ENCODE peak calls at places on chromosomes 13 and 19, in seven cellular contexts. One of them, this sample, is unnamed.
A peak's percentile ranks its signal among the peaks of the same experiment; 100 is the strongest.

GRCh38 chr19:6577410-6578125 is 13.4 kb downstream of the CD70 start:
- DNase-seq in activated T-cell treated with anti-CD3 and anti-CD28 coated beads, Interleukin-2, amount 50 U/mL, for 48 hours: no peak
- DNase-seq in stimulated activated CD8-positive, alpha-beta memory T cell treated with anti-CD3 and anti-CD28 coated beads, Interleukin-15, amount 100 ng/mL, for 4 hours: no peak
- DNase-seq in aorta: no peak
- DNase-seq in endodermal cell: no peak
- DNase-seq in posterior cingulate gyrus: no peak
- DNase-seq in mucosa of descending colon: no peak
- DNase-seq in this sample: no peak

GRCh38 chr19:8333771-8334457 is 9.1 kb downstream of the KANK3 start:
- DNase-seq in activated T-cell treated with anti-CD3 and anti-CD28 coated beads, Interleukin-2, amount 50 U/mL, for 48 hours: peak; percentile 27
- DNase-seq in endodermal cell: peak; percentile 82
- DNase-seq in posterior cingulate gyrus: peak; percentile 83
- DNase-seq in stimulated activated CD8-positive, alpha-beta memory T cell treated with anti-CD3 and anti-CD28 coated beads, Interleukin-15, amount 100 ng/mL, for 4 hours: no peak
- DNase-seq in mucosa of descending colon: peak; percentile 43
- DNase-seq in aorta: no peak
- DNase-seq in this sample: no peak

GRCh38 chr19:45769821-45770191 is 754 bp upstream of the SIX5 start:
- DNase-seq in aorta: peak; percentile 77
- DNase-seq in posterior cingulate gyrus: peak; percentile 92
- DNase-seq in stimulated activated CD8-positive, alpha-beta memory T cell treated with anti-CD3 and anti-CD28 coated beads, Interleukin-15, amount 100 ng/mL, for 4 hours: no peak
- DNase-seq in mucosa of descending colon: peak; percentile 80
- DNase-seq in activated T-cell treated with anti-CD3 and anti-CD28 coated beads, Interleukin-2, amount 50 U/mL, for 48 hours: no peak
- DNase-seq in endodermal cell: no peak
- DNase-seq in this sample: peak; percentile 66

GRCh38 chr19:32201661-32202060 is 143.7 kb upstream of the ZNF507 start:
- DNase-seq in stimulated activated CD8-positive, alpha-beta memory T cell treated with anti-CD3 and anti-CD28 coated beads, Interleukin-15, amount 100 ng/mL, for 4 hours: no peak
- DNase-seq in activated T-cell treated with anti-CD3 and anti-CD28 coated beads, Interleukin-2, amount 50 U/mL, for 48 hours: peak; percentile 19
- DNase-seq in mucosa of descending colon: no peak
- DNase-seq in endodermal cell: no peak
- DNase-seq in aorta: no peak
- DNase-seq in posterior cingulate gyrus: no peak
- DNase-seq in this sample: no peak

GRCh38 chr19:51726049-51726448 is 2.3 kb upstream of the HAS1 start:
- DNase-seq in posterior cingulate gyrus: peak; percentile 98
- DNase-seq in stimulated activated CD8-positive, alpha-beta memory T cell treated with anti-CD3 and anti-CD28 coated beads, Interleukin-15, amount 100 ng/mL, for 4 hours: no peak
- DNase-seq in activated T-cell treated with anti-CD3 and anti-CD28 coated beads, Interleukin-2, amount 50 U/mL, for 48 hours: no peak
- DNase-seq in mucosa of descending colon: peak; percentile 71
- DNase-seq in endodermal cell: peak; percentile 59
- DNase-seq in aorta: peak; percentile 77
- DNase-seq in this sample: peak; percentile 19

GRCh38 chr13:60220072-60220471 is 56.3 kb upstream of the DIAPH3 start:
- DNase-seq in posterior cingulate gyrus: no peak
- DNase-seq in endodermal cell: no peak
- DNase-seq in stimulated activated CD8-positive, alpha-beta memory T cell treated with anti-CD3 and anti-CD28 coated beads, Interleukin-15, amount 100 ng/mL, for 4 hours: no peak
- DNase-seq in activated T-cell treated with anti-CD3 and anti-CD28 coated beads, Interleukin-2, amount 50 U/mL, for 48 hours: no peak
- DNase-seq in aorta: no peak
- DNase-seq in mucosa of descending colon: no peak
- DNase-seq in this sample: no peak

GRCh38 chr13:94313321-94313720 is 166.2 kb downstream of the DCT start:
- DNase-seq in endodermal cell: no peak
- DNase-seq in activated T-cell treated with anti-CD3 and anti-CD28 coated beads, Interleukin-2, amount 50 U/mL, for 48 hours: no peak
- DNase-seq in aorta: no peak
- DNase-seq in posterior cingulate gyrus: no peak
- DNase-seq in stimulated activated CD8-positive, alpha-beta memory T cell treated with anti-CD3 and anti-CD28 coated beads, Interleukin-15, amount 100 ng/mL, for 4 hours: no peak
- DNase-seq in mucosa of descending colon: no peak
- DNase-seq in this sample: no peak

GRCh38 chr19:10625003-10625761 is at the start of gene SLC44A2:
- DNase-seq in aorta: peak; percentile 86
- DNase-seq in stimulated activated CD8-positive, alpha-beta memory T cell treated with anti-CD3 and anti-CD28 coated beads, Interleukin-15, amount 100 ng/mL, for 4 hours: no peak
- DNase-seq in posterior cingulate gyrus: peak; percentile 96
- DNase-seq in activated T-cell treated with anti-CD3 and anti-CD28 coated beads, Interleukin-2, amount 50 U/mL, for 48 hours: no peak
- DNase-seq in mucosa of descending colon: peak; percentile 93
- DNase-seq in endodermal cell: peak; percentile 93
- DNase-seq in this sample: peak; percentile 79

GRCh38 chr13:113967729-113968462 is 6.0 kb downstream of the C13orf46 start:
- DNase-seq in mucosa of descending colon: peak; percentile 33
- DNase-seq in posterior cingulate gyrus: peak; percentile 70
- DNase-seq in aorta: peak; percentile 24
- DNase-seq in stimulated activated CD8-positive, alpha-beta memory T cell treated with anti-CD3 and anti-CD28 coated beads, Interleukin-15, amount 100 ng/mL, for 4 hours: no peak
- DNase-seq in endodermal cell: no peak
- DNase-seq in activated T-cell treated with anti-CD3 and anti-CD28 coated beads, Interleukin-2, amount 50 U/mL, for 48 hours: no peak
- DNase-seq in this sample: no peak

This sample was measured in caudate nucleus.